ENCODE peak calls at places on chromosomes 1 and 21, in eight cellular contexts. W is CD4-positive, alpha-beta memory T cell; S is AG04450; C is left lung; M is PC-9; P is colonic mucosa; V is mucosa of descending colon; I is psoas muscle. X is an unnamed sample. For H3K9me3, the result is how much of the 10 kb centered on the place peaks cover.

GRCh38 chr1:49036700-49037099 is 260.0 kb upstream of the BEND5 start:
- DNase-seq in P (no peak), C (no peak), V (no peak), M (no peak), W (no peak), S (no peak), I (no peak), X (no peak)

GRCh38 chr1:42419449-42419848 is 36.4 kb downstream of the ZMYND12 start:
- DNase-seq in I (peak), M (no peak), S (no peak), C (peak), V (no peak), W (no peak), P (no peak), X (no peak)

GRCh38 chr1:63612564-63612963 is 19.4 kb downstream of the PGM1 start:
- DNase-seq in V (no peak), C (no peak), M (no peak), S (no peak), W (no peak), I (no peak), P (no peak), X (no peak)

GRCh38 chr1:30818568-30819243 is 61.1 kb upstream of the LAPTM5 start:
- DNase-seq in V (no peak), M (no peak), I (no peak), W (no peak), P (no peak), C (peak), S (no peak), X (no peak)

GRCh38 chr1:9723926-9724325 is 72.4 kb downstream of the PIK3CD start:
- DNase-seq in V (no peak), C (no peak), S (no peak), M (no peak), P (no peak), W (no peak), I (no peak), X (no peak)

GRCh38 chr1:118115567-118116272 is 69.3 kb downstream of the SPAG17 start:
- DNase-seq in I (no peak), M (no peak), C (no peak), P (no peak), V (no peak), S (no peak), W (no peak), X (no peak)

GRCh38 chr1:79128726-79129125 is 122.2 kb upstream of the ADGRL4 start:
- DNase-seq in V (no peak), S (peak), W (no peak), P (no peak), I (no peak), M (no peak), C (no peak), X (no peak)

GRCh38 chr1:169368406-169368769 is 393 bp downstream of the BLZF1 start:
- DNase-seq in V (peak), M (no peak), S (no peak), P (peak), W (no peak), C (no peak), I (no peak), X (no peak)

GRCh38 chr1:67831850-67832513 is 1.3 kb downstream of the GNG12 start:
- DNase-seq in V (peak), C (peak), P (peak), W (no peak), I (peak), M (peak), S (no peak), X (no peak)

GRCh38 chr1:211127166-211127565 is 6.8 kb downstream of the KCNH1 start:
- DNase-seq in I (no peak), P (no peak), S (no peak), V (no peak), M (no peak), C (no peak), W (no peak), X (no peak)

GRCh38 chr21:34027727-34028461 is 45.5 kb upstream of the MRPS6 start:
- DNase-seq in V (peak), I (no peak), M (no peak), C (no peak), P (no peak), W (no peak), S (no peak), X (no peak)

GRCh38 chr21:42974832-42975820 is 764 bp downstream of the PKNOX1 start:
- DNase-seq in W (no peak), P (peak), S (no peak), V (peak), M (peak), C (peak), I (peak), X (peak)

GRCh38 chr1:66519988-66520387 is 14.0 kb upstream of the SGIP1 start:
- DNase-seq in I (no peak), C (no peak), S (no peak), W (no peak), V (no peak), M (no peak), P (no peak), X (no peak)

GRCh38 chr1:63774617-63775417 is 1.0 kb downstream of the ROR1 start:
- DNase-seq in S (no peak), P (peak), W (no peak), C (peak), I (peak), V (peak), M (peak), X (no peak)

GRCh38 chr1:226407199-226407496 is 745 bp downstream of the PARP1 start:
- DNase-seq in V (no peak), I (no peak), M (no peak), W (peak), S (no peak), P (no peak), C (no peak), X (no peak)

GRCh38 chr1:109906160-109906838 is 4.3 kb upstream of the CSF1 start:
- DNase-seq in C (no peak), V (no peak), P (no peak), S (no peak), W (peak), I (no peak), M (no peak), X (peak)

GRCh38 chr1:152577168-152577567 is 3.1 kb downstream of the LCE3D start:
- DNase-seq in C (no peak), P (no peak), I (no peak), M (no peak), W (no peak), V (no peak), S (no peak), X (no peak)
- H3K9me3 ChIP-seq in C (under half), P (under half), I (under half), M (under half), W (under half), V (under half), S (under half), X (under half)

DNA sequence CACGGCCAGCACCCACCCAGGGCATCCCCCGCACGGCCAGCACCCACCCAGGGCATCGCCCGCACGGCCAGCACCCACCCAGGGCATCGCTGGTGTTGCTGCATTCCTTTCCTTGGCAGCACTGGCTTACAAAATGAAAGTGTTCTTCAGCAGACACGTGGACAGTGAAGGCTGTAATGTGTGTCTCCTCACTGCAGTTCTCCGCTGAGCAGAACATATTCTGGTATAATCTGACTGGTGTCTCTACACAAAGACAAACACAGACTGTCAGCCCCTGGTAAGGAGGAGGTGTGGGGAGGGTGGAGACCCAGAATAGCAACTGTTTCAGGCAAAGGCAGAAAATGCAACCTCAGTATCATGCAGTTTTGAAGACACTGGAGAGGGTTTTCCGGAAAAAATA is 7.3 kb downstream of the LYPD8 start:
- DNase-seq in C (no peak), S (no peak), I (no peak), W (no peak), V (no peak), M (no peak), P (no peak), X (no peak)
- H3K9me3 ChIP-seq in C (under half), S (under half), I (under half), W (under half), V (under half), M (under half), P (under half), X (under half)

DNA sequence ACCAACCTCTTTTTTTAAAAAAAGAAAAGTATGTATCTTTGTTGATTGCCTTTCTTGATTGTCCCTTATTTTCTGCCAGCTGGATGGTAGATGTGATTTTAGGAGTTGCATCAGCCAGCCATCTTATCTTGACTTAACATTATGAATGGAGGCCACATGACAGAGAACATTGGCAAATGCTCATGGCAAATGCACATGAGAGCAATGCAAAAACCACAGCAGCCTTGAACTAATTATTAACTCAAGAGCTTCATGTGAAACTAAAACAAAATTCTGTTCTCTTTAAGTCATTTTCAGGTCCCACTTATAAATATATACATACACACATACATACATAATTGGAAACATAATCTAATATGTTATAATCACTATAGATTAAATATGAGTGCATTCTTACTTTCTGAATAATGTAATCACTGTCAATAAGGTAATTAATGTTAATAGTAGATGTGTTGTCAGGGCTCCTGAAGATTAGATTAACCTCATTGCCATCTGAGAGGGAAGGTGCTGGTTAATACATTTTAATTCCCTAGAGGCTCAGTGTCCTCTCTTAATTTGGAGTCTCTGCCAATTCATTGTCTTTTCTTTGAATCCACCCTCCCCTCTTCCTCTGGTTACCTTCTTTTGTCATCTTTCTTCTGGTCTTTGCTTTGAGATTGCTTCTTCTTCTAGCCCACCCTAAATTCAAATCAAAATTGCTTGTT is 962.2 kb downstream of the ADGRL2 start:
- DNase-seq in W (no peak), C (no peak), P (no peak), M (no peak), S (no peak), I (no peak), V (no peak), X (no peak)
- H3K9me3 ChIP-seq in W (under half), C (under half), P (under half), M (under half), S (under half), I (under half), V (under half), X (under half)

GRCh38 chr1:164263540-164263939 is 295.4 kb upstream of the PBX1 start:
- DNase-seq in W (no peak), I (no peak), V (no peak), P (no peak), M (no peak), C (no peak), S (no peak), X (no peak)

GRCh38 chr1:164261691-164262240 is 297.2 kb upstream of the PBX1 start:
- DNase-seq in I (no peak), C (no peak), S (no peak), V (peak), W (no peak), M (no peak), P (no peak), X (no peak)

DNA sequence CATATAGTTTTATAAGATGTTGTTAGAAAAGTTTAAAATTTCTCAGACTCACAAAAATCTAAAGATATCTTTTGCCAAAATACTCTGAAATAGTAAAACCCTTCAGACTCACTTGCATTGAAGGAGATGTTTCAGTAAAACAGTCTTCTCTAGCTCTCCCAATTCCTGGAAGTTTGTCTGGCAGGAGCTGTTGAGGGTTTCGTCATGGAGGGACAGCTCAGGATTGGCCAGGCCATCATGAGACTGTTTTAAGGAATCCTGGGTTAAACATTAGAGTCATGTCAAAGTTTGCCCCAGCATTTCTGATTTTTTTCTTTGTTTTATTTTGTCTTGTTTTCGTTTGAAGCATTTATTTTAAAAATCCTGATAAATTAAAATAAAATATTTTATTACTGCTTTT is 293.8 kb upstream of the PBX1 start:
- DNase-seq in S (no peak), P (peak), M (no peak), W (no peak), V (peak), C (no peak), I (no peak), X (no peak)
- H3K9me3 ChIP-seq in S (under half), P (under half), M (under half), W (under half), V (under half), C (under half), I (under half), X (under half)

GRCh38 chr1:185648858-185649589 is 85.2 kb upstream of the HMCN1 start:
- DNase-seq in I (no peak), C (no peak), P (no peak), V (no peak), M (no peak), S (no peak), W (no peak), X (no peak)
- H3K9me3 ChIP-seq in I (under half), C (under half), P (under half), V (under half), M (under half), S (under half), W (under half), X (under half)

GRCh38 chr1:82398357-82398756 is 597.6 kb downstream of the ADGRL2 start:
- DNase-seq in S (no peak), P (no peak), M (no peak), V (no peak), W (no peak), I (no peak), C (no peak), X (no peak)

GRCh38 chr1:82392513-82392912 is 591.8 kb downstream of the ADGRL2 start:
- DNase-seq in V (no peak), S (no peak), W (no peak), P (no peak), I (no peak), C (no peak), M (no peak), X (no peak)

GRCh38 chr1:82392946-82393345 is 592.2 kb downstream of the ADGRL2 start:
- DNase-seq in I (no peak), V (no peak), S (no peak), M (no peak), P (no peak), W (no peak), C (no peak), X (no peak)

GRCh38 chr1:82399093-82399492 is 598.4 kb downstream of the ADGRL2 start:
- DNase-seq in W (no peak), C (no peak), I (no peak), V (no peak), P (no peak), M (no peak), S (no peak), X (no peak)

GRCh38 chr1:82395450-82395849 is 594.7 kb downstream of the ADGRL2 start:
- DNase-seq in V (no peak), P (no peak), M (no peak), S (no peak), W (no peak), I (no peak), C (no peak), X (no peak)
- H3K9me3 ChIP-seq in V (under half), P (under half), M (under half), S (under half), W (under half), I (under half), C (under half), X (under half)

GRCh38 chr21:14040386-14040785 is 170.4 kb downstream of the LIPI start:
- DNase-seq in S (no peak), W (no peak), V (no peak), M (no peak), P (no peak), I (no peak), C (no peak), X (no peak)
- H3K9me3 ChIP-seq in S (under half), W (under half), V (under half), M (under half), P (under half), I (under half), C (under half), X (under half)

DNA sequence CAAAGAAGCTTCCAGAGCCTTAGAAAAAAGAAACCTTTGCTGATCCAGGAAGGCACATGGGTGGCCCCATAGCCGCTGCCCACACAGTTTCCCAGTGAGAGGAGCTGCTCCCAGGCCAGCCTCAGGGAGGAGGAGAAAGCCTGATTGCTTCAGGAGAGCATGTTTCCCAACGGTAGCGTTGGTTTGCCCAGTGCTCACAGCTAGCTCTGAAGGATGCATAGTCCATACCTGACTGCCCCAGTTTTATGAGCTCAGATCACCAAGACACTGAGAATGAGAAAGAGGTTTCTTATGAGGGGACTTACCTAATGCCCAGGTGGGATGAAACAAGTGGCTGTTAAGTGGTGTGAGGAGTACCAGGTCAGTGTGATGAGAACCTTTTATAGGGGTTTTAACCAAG is at the start of gene CRNN:
- DNase-seq in V (no peak), W (no peak), C (no peak), S (no peak), P (no peak), M (no peak), I (no peak), X (no peak)
- H3K9me3 ChIP-seq in V (under half), W (under half), C (under half), S (under half), P (under half), M (under half), I (under half), X (under half)